ENCODE peak calls at places on chromosomes 7 and 10, in ten cellular contexts. One of them, this sample, is unnamed.

GRCh38 chr10:93518531-93518930 is 22.1 kb downstream of the CEP55 start:
- DNase-seq in stimulated activated CD4-positive, alpha-beta T cell treated with anti-CD3 and anti-CD28 coated beads, Interleukin-12 subunit alpha, Interleukin-12 subunit beta, amount 100 ng/mL, for 4 hours: no peak
- DNase-seq in AG04450: no peak
- DNase-seq in AG04449: no peak
- DNase-seq in right cardiac atrium: no peak
- DNase-seq in activated CD4-positive, CD25-positive, alpha-beta regulatory T cell treated with anti-CD3 and anti-CD28 coated beads, Interleukin-2, amount 50 U/mL, for 72 hours: no peak
- DNase-seq in naive B cell: no peak
- DNase-seq in COR-L47: no peak
- DNase-seq in smooth muscle cell of the brain vasculature: no peak
- DNase-seq in nephron progenitor cell: no peak
- DNase-seq in this sample: no peak

GRCh38 chr10:96130326-96130758 is 245 bp downstream of the ZNF518A start:
- DNase-seq in activated CD4-positive, CD25-positive, alpha-beta regulatory T cell treated with anti-CD3 and anti-CD28 coated beads, Interleukin-2, amount 50 U/mL, for 72 hours: peak; percentile 80
- DNase-seq in AG04450: peak; percentile 59
- DNase-seq in smooth muscle cell of the brain vasculature: no peak
- DNase-seq in AG04449: peak; percentile 16
- DNase-seq in naive B cell: no peak
- DNase-seq in stimulated activated CD4-positive, alpha-beta T cell treated with anti-CD3 and anti-CD28 coated beads, Interleukin-12 subunit alpha, Interleukin-12 subunit beta, amount 100 ng/mL, for 4 hours: peak; percentile 68
- DNase-seq in COR-L47: peak; percentile 68
- DNase-seq in nephron progenitor cell: peak; percentile 84
- DNase-seq in right cardiac atrium: peak; percentile 86
- DNase-seq in this sample: peak; percentile 89

GRCh38 chr7:149285581-149285975 is 23.6 kb downstream of the ZNF783 start:
- DNase-seq in right cardiac atrium: peak; percentile 83
- DNase-seq in COR-L47: peak; percentile 15
- DNase-seq in activated CD4-positive, CD25-positive, alpha-beta regulatory T cell treated with anti-CD3 and anti-CD28 coated beads, Interleukin-2, amount 50 U/mL, for 72 hours: no peak
- DNase-seq in AG04450: no peak
- DNase-seq in stimulated activated CD4-positive, alpha-beta T cell treated with anti-CD3 and anti-CD28 coated beads, Interleukin-12 subunit alpha, Interleukin-12 subunit beta, amount 100 ng/mL, for 4 hours: no peak
- DNase-seq in smooth muscle cell of the brain vasculature: no peak
- DNase-seq in naive B cell: no peak
- DNase-seq in AG04449: no peak
- DNase-seq in nephron progenitor cell: peak; percentile 52
- DNase-seq in this sample: peak; percentile 55

GRCh38 chr7:74293577-74293908 is 4.3 kb downstream of the CLIP2 start:
- DNase-seq in smooth muscle cell of the brain vasculature: no peak
- DNase-seq in COR-L47: no peak
- DNase-seq in activated CD4-positive, CD25-positive, alpha-beta regulatory T cell treated with anti-CD3 and anti-CD28 coated beads, Interleukin-2, amount 50 U/mL, for 72 hours: no peak
- DNase-seq in naive B cell: no peak
- DNase-seq in AG04450: no peak
- DNase-seq in nephron progenitor cell: no peak
- DNase-seq in right cardiac atrium: no peak
- DNase-seq in AG04449: no peak
- DNase-seq in stimulated activated CD4-positive, alpha-beta T cell treated with anti-CD3 and anti-CD28 coated beads, Interleukin-12 subunit alpha, Interleukin-12 subunit beta, amount 100 ng/mL, for 4 hours: no peak
- DNase-seq in this sample: no peak

GRCh38 chr7:13282377-13282980 is 595.0 kb downstream of the ARL4A start:
- DNase-seq in right cardiac atrium: no peak
- DNase-seq in AG04450: peak; percentile 13
- DNase-seq in naive B cell: no peak
- DNase-seq in COR-L47: peak; percentile 31
- DNase-seq in stimulated activated CD4-positive, alpha-beta T cell treated with anti-CD3 and anti-CD28 coated beads, Interleukin-12 subunit alpha, Interleukin-12 subunit beta, amount 100 ng/mL, for 4 hours: no peak
- DNase-seq in smooth muscle cell of the brain vasculature: peak; percentile 12
- DNase-seq in AG04449: no peak
- DNase-seq in activated CD4-positive, CD25-positive, alpha-beta regulatory T cell treated with anti-CD3 and anti-CD28 coated beads, Interleukin-2, amount 50 U/mL, for 72 hours: no peak
- DNase-seq in nephron progenitor cell: no peak
- DNase-seq in this sample: no peak

GRCh38 chr10:3774018-3774813 is 10.8 kb downstream of the KLF6 start:
- DNase-seq in nephron progenitor cell: no peak
- DNase-seq in smooth muscle cell of the brain vasculature: no peak
- DNase-seq in activated CD4-positive, CD25-positive, alpha-beta regulatory T cell treated with anti-CD3 and anti-CD28 coated beads, Interleukin-2, amount 50 U/mL, for 72 hours: no peak
- DNase-seq in COR-L47: no peak
- DNase-seq in AG04449: no peak
- DNase-seq in AG04450: no peak
- DNase-seq in stimulated activated CD4-positive, alpha-beta T cell treated with anti-CD3 and anti-CD28 coated beads, Interleukin-12 subunit alpha, Interleukin-12 subunit beta, amount 100 ng/mL, for 4 hours: no peak
- DNase-seq in right cardiac atrium: no peak
- DNase-seq in naive B cell: no peak
- DNase-seq in this sample: no peak

GRCh38 chr7:45269192-45269591 is 111.6 kb downstream of the RAMP3 start:
- DNase-seq in naive B cell: no peak
- DNase-seq in COR-L47: no peak
- DNase-seq in AG04450: no peak
- DNase-seq in right cardiac atrium: no peak
- DNase-seq in nephron progenitor cell: no peak
- DNase-seq in AG04449: no peak
- DNase-seq in activated CD4-positive, CD25-positive, alpha-beta regulatory T cell treated with anti-CD3 and anti-CD28 coated beads, Interleukin-2, amount 50 U/mL, for 72 hours: no peak
- DNase-seq in smooth muscle cell of the brain vasculature: no peak
- DNase-seq in stimulated activated CD4-positive, alpha-beta T cell treated with anti-CD3 and anti-CD28 coated beads, Interleukin-12 subunit alpha, Interleukin-12 subunit beta, amount 100 ng/mL, for 4 hours: no peak
- DNase-seq in this sample: no peak

GRCh38 chr10:18868919-18869318 is 179.7 kb upstream of the MALRD1 start:
- DNase-seq in activated CD4-positive, CD25-positive, alpha-beta regulatory T cell treated with anti-CD3 and anti-CD28 coated beads, Interleukin-2, amount 50 U/mL, for 72 hours: no peak
- DNase-seq in COR-L47: no peak
- DNase-seq in naive B cell: no peak
- DNase-seq in nephron progenitor cell: no peak
- DNase-seq in smooth muscle cell of the brain vasculature: no peak
- DNase-seq in stimulated activated CD4-positive, alpha-beta T cell treated with anti-CD3 and anti-CD28 coated beads, Interleukin-12 subunit alpha, Interleukin-12 subunit beta, amount 100 ng/mL, for 4 hours: no peak
- DNase-seq in AG04450: no peak
- DNase-seq in AG04449: no peak
- DNase-seq in right cardiac atrium: no peak
- DNase-seq in this sample: no peak

GRCh38 chr7:51327287-51327717 is 10.7 kb upstream of the COBL start:
- DNase-seq in right cardiac atrium: no peak
- DNase-seq in nephron progenitor cell: no peak
- DNase-seq in naive B cell: no peak
- DNase-seq in activated CD4-positive, CD25-positive, alpha-beta regulatory T cell treated with anti-CD3 and anti-CD28 coated beads, Interleukin-2, amount 50 U/mL, for 72 hours: no peak
- DNase-seq in stimulated activated CD4-positive, alpha-beta T cell treated with anti-CD3 and anti-CD28 coated beads, Interleukin-12 subunit alpha, Interleukin-12 subunit beta, amount 100 ng/mL, for 4 hours: no peak
- DNase-seq in COR-L47: no peak
- DNase-seq in AG04449: no peak
- DNase-seq in smooth muscle cell of the brain vasculature: no peak
- DNase-seq in AG04450: no peak
- DNase-seq in this sample: no peak

GRCh38 chr10:79601939-79602338 is 8.8 kb upstream of the SFTPA1 start:
- DNase-seq in stimulated activated CD4-positive, alpha-beta T cell treated with anti-CD3 and anti-CD28 coated beads, Interleukin-12 subunit alpha, Interleukin-12 subunit beta, amount 100 ng/mL, for 4 hours: no peak
- DNase-seq in AG04449: no peak
- DNase-seq in nephron progenitor cell: no peak
- DNase-seq in smooth muscle cell of the brain vasculature: no peak
- DNase-seq in activated CD4-positive, CD25-positive, alpha-beta regulatory T cell treated with anti-CD3 and anti-CD28 coated beads, Interleukin-2, amount 50 U/mL, for 72 hours: no peak
- DNase-seq in AG04450: no peak
- DNase-seq in COR-L47: no peak
- DNase-seq in right cardiac atrium: no peak
- DNase-seq in naive B cell: no peak
- DNase-seq in this sample: no peak

GRCh38 chr7:76281006-76281705 is 21.3 kb upstream of the HSPB1 start:
- DNase-seq in right cardiac atrium: no peak
- DNase-seq in smooth muscle cell of the brain vasculature: no peak
- DNase-seq in AG04450: no peak
- DNase-seq in stimulated activated CD4-positive, alpha-beta T cell treated with anti-CD3 and anti-CD28 coated beads, Interleukin-12 subunit alpha, Interleukin-12 subunit beta, amount 100 ng/mL, for 4 hours: no peak
- DNase-seq in COR-L47: no peak
- DNase-seq in nephron progenitor cell: peak; percentile 59
- DNase-seq in activated CD4-positive, CD25-positive, alpha-beta regulatory T cell treated with anti-CD3 and anti-CD28 coated beads, Interleukin-2, amount 50 U/mL, for 72 hours: no peak
- DNase-seq in AG04449: no peak
- DNase-seq in naive B cell: no peak
- DNase-seq in this sample: no peak

GRCh38 chr10:71789871-71790270 is 16.6 kb upstream of the VSIR start:
- DNase-seq in smooth muscle cell of the brain vasculature: no peak
- DNase-seq in AG04450: no peak
- DNase-seq in nephron progenitor cell: no peak
- DNase-seq in COR-L47: no peak
- DNase-seq in activated CD4-positive, CD25-positive, alpha-beta regulatory T cell treated with anti-CD3 and anti-CD28 coated beads, Interleukin-2, amount 50 U/mL, for 72 hours: no peak
- DNase-seq in naive B cell: no peak
- DNase-seq in right cardiac atrium: peak; percentile 10
- DNase-seq in stimulated activated CD4-positive, alpha-beta T cell treated with anti-CD3 and anti-CD28 coated beads, Interleukin-12 subunit alpha, Interleukin-12 subunit beta, amount 100 ng/mL, for 4 hours: no peak
- DNase-seq in AG04449: no peak
- DNase-seq in this sample: no peak

GRCh38 chr7:117489911-117490310 is 10.1 kb downstream of the CFTR start:
- DNase-seq in right cardiac atrium: no peak
- DNase-seq in AG04450: no peak
- DNase-seq in activated CD4-positive, CD25-positive, alpha-beta regulatory T cell treated with anti-CD3 and anti-CD28 coated beads, Interleukin-2, amount 50 U/mL, for 72 hours: no peak
- DNase-seq in AG04449: no peak
- DNase-seq in smooth muscle cell of the brain vasculature: no peak
- DNase-seq in stimulated activated CD4-positive, alpha-beta T cell treated with anti-CD3 and anti-CD28 coated beads, Interleukin-12 subunit alpha, Interleukin-12 subunit beta, amount 100 ng/mL, for 4 hours: no peak
- DNase-seq in COR-L47: no peak
- DNase-seq in nephron progenitor cell: no peak
- DNase-seq in naive B cell: no peak
- DNase-seq in this sample: no peak

GRCh38 chr10:106450966-106451365 is 713.5 kb downstream of the SORCS1 start:
- DNase-seq in right cardiac atrium: no peak
- DNase-seq in stimulated activated CD4-positive, alpha-beta T cell treated with anti-CD3 and anti-CD28 coated beads, Interleukin-12 subunit alpha, Interleukin-12 subunit beta, amount 100 ng/mL, for 4 hours: no peak
- DNase-seq in nephron progenitor cell: no peak
- DNase-seq in AG04450: no peak
- DNase-seq in activated CD4-positive, CD25-positive, alpha-beta regulatory T cell treated with anti-CD3 and anti-CD28 coated beads, Interleukin-2, amount 50 U/mL, for 72 hours: no peak
- DNase-seq in smooth muscle cell of the brain vasculature: no peak
- DNase-seq in AG04449: no peak
- DNase-seq in COR-L47: no peak
- DNase-seq in naive B cell: no peak
- DNase-seq in this sample: no peak

GRCh38 chr10:48536916-48537890 is 67.7 kb downstream of the ARHGAP22 start:
- DNase-seq in smooth muscle cell of the brain vasculature: no peak
- DNase-seq in AG04449: no peak
- DNase-seq in right cardiac atrium: no peak
- DNase-seq in activated CD4-positive, CD25-positive, alpha-beta regulatory T cell treated with anti-CD3 and anti-CD28 coated beads, Interleukin-2, amount 50 U/mL, for 72 hours: no peak
- DNase-seq in nephron progenitor cell: no peak
- DNase-seq in COR-L47: no peak
- DNase-seq in naive B cell: no peak
- DNase-seq in AG04450: no peak
- DNase-seq in stimulated activated CD4-positive, alpha-beta T cell treated with anti-CD3 and anti-CD28 coated beads, Interleukin-12 subunit alpha, Interleukin-12 subunit beta, amount 100 ng/mL, for 4 hours: no peak
- DNase-seq in this sample: no peak

GRCh38 chr10:962342-962741 is 25.9 kb upstream of the GTPBP4 start:
- DNase-seq in stimulated activated CD4-positive, alpha-beta T cell treated with anti-CD3 and anti-CD28 coated beads, Interleukin-12 subunit alpha, Interleukin-12 subunit beta, amount 100 ng/mL, for 4 hours: no peak
- DNase-seq in AG04449: no peak
- DNase-seq in AG04450: no peak
- DNase-seq in right cardiac atrium: no peak
- DNase-seq in activated CD4-positive, CD25-positive, alpha-beta regulatory T cell treated with anti-CD3 and anti-CD28 coated beads, Interleukin-2, amount 50 U/mL, for 72 hours: no peak
- DNase-seq in nephron progenitor cell: no peak
- DNase-seq in COR-L47: no peak
- DNase-seq in smooth muscle cell of the brain vasculature: no peak
- DNase-seq in naive B cell: no peak
- DNase-seq in this sample: no peak

This sample was measured in SK-N-DZ.